ENCODE peak calls at places on chromosomes 1 and 21, in six cellular contexts. One of them, this sample, is unnamed.

GRCh38 chr1:156571959-156572662 is at the start of gene IQGAP3:
- DNase-seq in nephron progenitor cell: peak
- DNase-seq in stimulated activated CD4-positive, alpha-beta T cell treated with anti-CD3 and anti-CD28 coated beads, Interleukin-15, amount 100 ng/mL, for 24 hours: peak
- DNase-seq in psoas muscle: peak
- DNase-seq in NCI-H146: peak
- DNase-seq in Daoy: peak
- DNase-seq in this sample: peak

GRCh38 chr1:156100205-156100995 is 14.1 kb upstream of the LMNA start:
- DNase-seq in nephron progenitor cell: no peak
- DNase-seq in stimulated activated CD4-positive, alpha-beta T cell treated with anti-CD3 and anti-CD28 coated beads, Interleukin-15, amount 100 ng/mL, for 24 hours: no peak
- DNase-seq in psoas muscle: no peak
- DNase-seq in NCI-H146: no peak
- DNase-seq in Daoy: no peak
- DNase-seq in this sample: no peak

GRCh38 chr1:43293896-43294760 is 6.7 kb upstream of the TIE1 start:
- DNase-seq in nephron progenitor cell: no peak
- DNase-seq in stimulated activated CD4-positive, alpha-beta T cell treated with anti-CD3 and anti-CD28 coated beads, Interleukin-15, amount 100 ng/mL, for 24 hours: no peak
- DNase-seq in psoas muscle: no peak
- DNase-seq in NCI-H146: no peak
- DNase-seq in Daoy: peak
- DNase-seq in this sample: no peak

GRCh38 chr1:18805925-18806849 is 53.3 kb downstream of the TAS1R2 start:
- DNase-seq in nephron progenitor cell: no peak
- DNase-seq in stimulated activated CD4-positive, alpha-beta T cell treated with anti-CD3 and anti-CD28 coated beads, Interleukin-15, amount 100 ng/mL, for 24 hours: no peak
- DNase-seq in psoas muscle: no peak
- DNase-seq in NCI-H146: no peak
- DNase-seq in Daoy: no peak
- DNase-seq in this sample: no peak

GRCh38 chr1:36771678-36772284 is 262.5 kb downstream of the GRIK3 start:
- DNase-seq in nephron progenitor cell: peak
- DNase-seq in stimulated activated CD4-positive, alpha-beta T cell treated with anti-CD3 and anti-CD28 coated beads, Interleukin-15, amount 100 ng/mL, for 24 hours: no peak
- DNase-seq in psoas muscle: no peak
- DNase-seq in NCI-H146: peak
- DNase-seq in Daoy: no peak
- DNase-seq in this sample: no peak

GRCh38 chr1:60895167-60896124 is 186.9 kb upstream of the NFIA start:
- DNase-seq in nephron progenitor cell: no peak
- DNase-seq in stimulated activated CD4-positive, alpha-beta T cell treated with anti-CD3 and anti-CD28 coated beads, Interleukin-15, amount 100 ng/mL, for 24 hours: no peak
- DNase-seq in psoas muscle: no peak
- DNase-seq in NCI-H146: no peak
- DNase-seq in Daoy: no peak
- DNase-seq in this sample: peak

GRCh38 chr1:65189716-65190115 is 41.7 kb downstream of the AK4 start:
- DNase-seq in nephron progenitor cell: no peak
- DNase-seq in stimulated activated CD4-positive, alpha-beta T cell treated with anti-CD3 and anti-CD28 coated beads, Interleukin-15, amount 100 ng/mL, for 24 hours: no peak
- DNase-seq in psoas muscle: no peak
- DNase-seq in NCI-H146: no peak
- DNase-seq in Daoy: no peak
- DNase-seq in this sample: no peak

GRCh38 chr1:197797010-197797409 is 21.7 kb upstream of the DENND1B start:
- DNase-seq in nephron progenitor cell: no peak
- DNase-seq in stimulated activated CD4-positive, alpha-beta T cell treated with anti-CD3 and anti-CD28 coated beads, Interleukin-15, amount 100 ng/mL, for 24 hours: no peak
- DNase-seq in psoas muscle: no peak
- DNase-seq in NCI-H146: no peak
- DNase-seq in Daoy: no peak
- DNase-seq in this sample: no peak

GRCh38 chr1:229130028-229130668 is 140.8 kb upstream of the RAB4A start:
- DNase-seq in nephron progenitor cell: no peak
- DNase-seq in stimulated activated CD4-positive, alpha-beta T cell treated with anti-CD3 and anti-CD28 coated beads, Interleukin-15, amount 100 ng/mL, for 24 hours: peak
- DNase-seq in psoas muscle: no peak
- DNase-seq in NCI-H146: no peak
- DNase-seq in Daoy: no peak
- DNase-seq in this sample: peak

GRCh38 chr1:170114916-170115315 is 30.8 kb upstream of the NTMT2 start:
- DNase-seq in nephron progenitor cell: peak
- DNase-seq in stimulated activated CD4-positive, alpha-beta T cell treated with anti-CD3 and anti-CD28 coated beads, Interleukin-15, amount 100 ng/mL, for 24 hours: no peak
- DNase-seq in psoas muscle: no peak
- DNase-seq in NCI-H146: no peak
- DNase-seq in Daoy: peak
- DNase-seq in this sample: no peak

GRCh38 chr21:34642211-34643075 is 26.4 kb upstream of the CLIC6 start:
- DNase-seq in nephron progenitor cell: no peak
- DNase-seq in stimulated activated CD4-positive, alpha-beta T cell treated with anti-CD3 and anti-CD28 coated beads, Interleukin-15, amount 100 ng/mL, for 24 hours: peak
- DNase-seq in psoas muscle: no peak
- DNase-seq in NCI-H146: peak
- DNase-seq in Daoy: peak
- DNase-seq in this sample: no peak

GRCh38 chr1:178577882-178578281 is 65.0 kb downstream of the TEX35 start:
- DNase-seq in nephron progenitor cell: no peak
- DNase-seq in stimulated activated CD4-positive, alpha-beta T cell treated with anti-CD3 and anti-CD28 coated beads, Interleukin-15, amount 100 ng/mL, for 24 hours: no peak
- DNase-seq in psoas muscle: no peak
- DNase-seq in NCI-H146: no peak
- DNase-seq in Daoy: no peak
- DNase-seq in this sample: no peak

GRCh38 chr1:168483531-168483930 is 60.3 kb downstream of the XCL2 start:
- DNase-seq in nephron progenitor cell: no peak
- DNase-seq in stimulated activated CD4-positive, alpha-beta T cell treated with anti-CD3 and anti-CD28 coated beads, Interleukin-15, amount 100 ng/mL, for 24 hours: no peak
- DNase-seq in psoas muscle: no peak
- DNase-seq in NCI-H146: no peak
- DNase-seq in Daoy: no peak
- DNase-seq in this sample: no peak

GRCh38 chr1:240941706-240942370 is 329.9 kb upstream of the GREM2 start:
- DNase-seq in nephron progenitor cell: no peak
- DNase-seq in stimulated activated CD4-positive, alpha-beta T cell treated with anti-CD3 and anti-CD28 coated beads, Interleukin-15, amount 100 ng/mL, for 24 hours: no peak
- DNase-seq in psoas muscle: no peak
- DNase-seq in NCI-H146: no peak
- DNase-seq in Daoy: no peak
- DNase-seq in this sample: no peak

GRCh38 chr1:108082741-108083562 is 117.2 kb downstream of the SLC25A24 start:
- DNase-seq in nephron progenitor cell: no peak
- DNase-seq in stimulated activated CD4-positive, alpha-beta T cell treated with anti-CD3 and anti-CD28 coated beads, Interleukin-15, amount 100 ng/mL, for 24 hours: peak
- DNase-seq in psoas muscle: no peak
- DNase-seq in NCI-H146: no peak
- DNase-seq in Daoy: peak
- DNase-seq in this sample: no peak

GRCh38 chr21:30463713-30464112 is 16.5 kb downstream of the KRTAP19-1 start:
- DNase-seq in nephron progenitor cell: no peak
- DNase-seq in stimulated activated CD4-positive, alpha-beta T cell treated with anti-CD3 and anti-CD28 coated beads, Interleukin-15, amount 100 ng/mL, for 24 hours: no peak
- DNase-seq in psoas muscle: no peak
- DNase-seq in NCI-H146: no peak
- DNase-seq in Daoy: peak
- DNase-seq in this sample: no peak

GRCh38 chr1:56064705-56065104 is 514.7 kb downstream of the PLPP3 start:
- DNase-seq in nephron progenitor cell: no peak
- DNase-seq in stimulated activated CD4-positive, alpha-beta T cell treated with anti-CD3 and anti-CD28 coated beads, Interleukin-15, amount 100 ng/mL, for 24 hours: no peak
- DNase-seq in psoas muscle: no peak
- DNase-seq in NCI-H146: no peak
- DNase-seq in Daoy: peak
- DNase-seq in this sample: no peak

GRCh38 chr1:209576392-209576791 is 7.1 kb upstream of the CAMK1G start:
- DNase-seq in nephron progenitor cell: peak
- DNase-seq in stimulated activated CD4-positive, alpha-beta T cell treated with anti-CD3 and anti-CD28 coated beads, Interleukin-15, amount 100 ng/mL, for 24 hours: no peak
- DNase-seq in psoas muscle: no peak
- DNase-seq in NCI-H146: no peak
- DNase-seq in Daoy: no peak
- DNase-seq in this sample: no peak

GRCh38 chr1:76583237-76583868 is 283.9 kb upstream of the ST6GALNAC5 start:
- DNase-seq in nephron progenitor cell: no peak
- DNase-seq in stimulated activated CD4-positive, alpha-beta T cell treated with anti-CD3 and anti-CD28 coated beads, Interleukin-15, amount 100 ng/mL, for 24 hours: no peak
- DNase-seq in psoas muscle: no peak
- DNase-seq in NCI-H146: no peak
- DNase-seq in Daoy: no peak
- DNase-seq in this sample: no peak

GRCh38 chr1:218341325-218341724 is 3.8 kb upstream of the TGFB2 start:
- DNase-seq in nephron progenitor cell: no peak
- DNase-seq in stimulated activated CD4-positive, alpha-beta T cell treated with anti-CD3 and anti-CD28 coated beads, Interleukin-15, amount 100 ng/mL, for 24 hours: no peak
- DNase-seq in psoas muscle: no peak
- DNase-seq in NCI-H146: no peak
- DNase-seq in Daoy: no peak
- DNase-seq in this sample: no peak

GRCh38 chr1:193104496-193104905 is 713 bp downstream of the GLRX2 start:
- DNase-seq in nephron progenitor cell: peak
- DNase-seq in stimulated activated CD4-positive, alpha-beta T cell treated with anti-CD3 and anti-CD28 coated beads, Interleukin-15, amount 100 ng/mL, for 24 hours: peak
- DNase-seq in psoas muscle: peak
- DNase-seq in NCI-H146: peak
- DNase-seq in Daoy: peak
- DNase-seq in this sample: peak

GRCh38 chr1:17304827-17305177 is 3.2 kb upstream of the PADI4 start:
- DNase-seq in nephron progenitor cell: no peak
- DNase-seq in stimulated activated CD4-positive, alpha-beta T cell treated with anti-CD3 and anti-CD28 coated beads, Interleukin-15, amount 100 ng/mL, for 24 hours: no peak
- DNase-seq in psoas muscle: no peak
- DNase-seq in NCI-H146: no peak
- DNase-seq in Daoy: no peak
- DNase-seq in this sample: no peak

GRCh38 chr1:231417503-231417902 is 4.6 kb downstream of the EGLN1 start:
- DNase-seq in nephron progenitor cell: no peak
- DNase-seq in stimulated activated CD4-positive, alpha-beta T cell treated with anti-CD3 and anti-CD28 coated beads, Interleukin-15, amount 100 ng/mL, for 24 hours: no peak
- DNase-seq in psoas muscle: no peak
- DNase-seq in NCI-H146: no peak
- DNase-seq in Daoy: no peak
- DNase-seq in this sample: no peak

GRCh38 chr1:31621498-31621820 is 4.0 kb downstream of the HCRTR1 start:
- DNase-seq in nephron progenitor cell: no peak
- DNase-seq in stimulated activated CD4-positive, alpha-beta T cell treated with anti-CD3 and anti-CD28 coated beads, Interleukin-15, amount 100 ng/mL, for 24 hours: no peak
- DNase-seq in psoas muscle: no peak
- DNase-seq in NCI-H146: no peak
- DNase-seq in Daoy: no peak
- DNase-seq in this sample: no peak

GRCh38 chr21:36820176-36821031 is 121.5 kb downstream of the SIM2 start:
- DNase-seq in nephron progenitor cell: peak
- DNase-seq in stimulated activated CD4-positive, alpha-beta T cell treated with anti-CD3 and anti-CD28 coated beads, Interleukin-15, amount 100 ng/mL, for 24 hours: no peak
- DNase-seq in psoas muscle: no peak
- DNase-seq in NCI-H146: no peak
- DNase-seq in Daoy: no peak
- DNase-seq in this sample: no peak

GRCh38 chr1:8815582-8816285 is 1.7 kb downstream of the RERE start:
- DNase-seq in nephron progenitor cell: no peak
- DNase-seq in stimulated activated CD4-positive, alpha-beta T cell treated with anti-CD3 and anti-CD28 coated beads, Interleukin-15, amount 100 ng/mL, for 24 hours: no peak
- DNase-seq in psoas muscle: no peak
- DNase-seq in NCI-H146: no peak
- DNase-seq in Daoy: no peak
- DNase-seq in this sample: no peak

GRCh38 chr1:16267690-16268180 is 30.8 kb upstream of the CPLANE2 start:
- DNase-seq in nephron progenitor cell: no peak
- DNase-seq in stimulated activated CD4-positive, alpha-beta T cell treated with anti-CD3 and anti-CD28 coated beads, Interleukin-15, amount 100 ng/mL, for 24 hours: no peak
- DNase-seq in psoas muscle: no peak
- DNase-seq in NCI-H146: no peak
- DNase-seq in Daoy: no peak
- DNase-seq in this sample: no peak

GRCh38 chr1:9040659-9041030 is 14.4 kb upstream of the SLC2A7 start:
- DNase-seq in nephron progenitor cell: no peak
- DNase-seq in stimulated activated CD4-positive, alpha-beta T cell treated with anti-CD3 and anti-CD28 coated beads, Interleukin-15, amount 100 ng/mL, for 24 hours: no peak
- DNase-seq in psoas muscle: no peak
- DNase-seq in NCI-H146: no peak
- DNase-seq in Daoy: no peak
- DNase-seq in this sample: no peak

GRCh38 chr1:95263400-95263799 is 29.4 kb downstream of the RWDD3 start:
- DNase-seq in nephron progenitor cell: no peak
- DNase-seq in stimulated activated CD4-positive, alpha-beta T cell treated with anti-CD3 and anti-CD28 coated beads, Interleukin-15, amount 100 ng/mL, for 24 hours: no peak
- DNase-seq in psoas muscle: no peak
- DNase-seq in NCI-H146: no peak
- DNase-seq in Daoy: no peak
- DNase-seq in this sample: no peak

GRCh38 chr1:166925791-166926483 is 49.4 kb downstream of the ILDR2 start:
- DNase-seq in nephron progenitor cell: no peak
- DNase-seq in stimulated activated CD4-positive, alpha-beta T cell treated with anti-CD3 and anti-CD28 coated beads, Interleukin-15, amount 100 ng/mL, for 24 hours: no peak
- DNase-seq in psoas muscle: no peak
- DNase-seq in NCI-H146: no peak
- DNase-seq in Daoy: peak
- DNase-seq in this sample: no peak

GRCh38 chr1:206608108-206608698 is 4.1 kb downstream of the EIF2D start:
- DNase-seq in nephron progenitor cell: peak
- DNase-seq in stimulated activated CD4-positive, alpha-beta T cell treated with anti-CD3 and anti-CD28 coated beads, Interleukin-15, amount 100 ng/mL, for 24 hours: peak
- DNase-seq in psoas muscle: no peak
- DNase-seq in NCI-H146: peak
- DNase-seq in Daoy: peak
- DNase-seq in this sample: no peak

GRCh38 chr1:164801791-164802572 is 243.0 kb downstream of the PBX1 start:
- DNase-seq in nephron progenitor cell: no peak
- DNase-seq in stimulated activated CD4-positive, alpha-beta T cell treated with anti-CD3 and anti-CD28 coated beads, Interleukin-15, amount 100 ng/mL, for 24 hours: no peak
- DNase-seq in psoas muscle: no peak
- DNase-seq in NCI-H146: no peak
- DNase-seq in Daoy: no peak
- DNase-seq in this sample: no peak